ENCODE peak calls at places on chromosomes 11 and 22, in four cellular contexts. One of them, this sample, is unnamed.

GRCh38 chr22:42343551-42344081 is 73.2 kb upstream of the TCF20 start:
- DNase-seq in activated gamma-delta T cell treated with anti-CD3 and anti-CD28 coated beads, Interleukin-2, amount 50 U/mL, for 16 hours: no peak
- DNase-seq in stimulated activated CD4-positive, alpha-beta T cell treated with anti-CD3 and anti-CD28 coated beads, Interleukin-4, amount 100 ng/mL, for 1 hour: peak; percentile 16
- DNase-seq in GM03348: peak; percentile 78
- DNase-seq in this sample: no peak

GRCh38 chr11:26720003-26720402 is 1.9 kb downstream of the SLC5A12 start:
- DNase-seq in stimulated activated CD4-positive, alpha-beta T cell treated with anti-CD3 and anti-CD28 coated beads, Interleukin-4, amount 100 ng/mL, for 1 hour: no peak
- DNase-seq in GM03348: no peak
- DNase-seq in activated gamma-delta T cell treated with anti-CD3 and anti-CD28 coated beads, Interleukin-2, amount 50 U/mL, for 16 hours: no peak
- DNase-seq in this sample: no peak

GRCh38 chr11:5881756-5882155 is 1.3 kb downstream of the OR52E4 start:
- DNase-seq in activated gamma-delta T cell treated with anti-CD3 and anti-CD28 coated beads, Interleukin-2, amount 50 U/mL, for 16 hours: no peak
- DNase-seq in stimulated activated CD4-positive, alpha-beta T cell treated with anti-CD3 and anti-CD28 coated beads, Interleukin-4, amount 100 ng/mL, for 1 hour: no peak
- DNase-seq in GM03348: no peak
- DNase-seq in this sample: no peak

GRCh38 chr11:115083129-115083823 is 404.9 kb downstream of the NXPE2 start:
- DNase-seq in activated gamma-delta T cell treated with anti-CD3 and anti-CD28 coated beads, Interleukin-2, amount 50 U/mL, for 16 hours: no peak
- DNase-seq in stimulated activated CD4-positive, alpha-beta T cell treated with anti-CD3 and anti-CD28 coated beads, Interleukin-4, amount 100 ng/mL, for 1 hour: no peak
- DNase-seq in GM03348: no peak
- DNase-seq in this sample: no peak

GRCh38 chr11:27124514-27125264 is 84.1 kb downstream of the BBOX1 start:
- DNase-seq in GM03348: peak; percentile 64
- DNase-seq in stimulated activated CD4-positive, alpha-beta T cell treated with anti-CD3 and anti-CD28 coated beads, Interleukin-4, amount 100 ng/mL, for 1 hour: no peak
- DNase-seq in activated gamma-delta T cell treated with anti-CD3 and anti-CD28 coated beads, Interleukin-2, amount 50 U/mL, for 16 hours: no peak
- DNase-seq in this sample: no peak

GRCh38 chr11:128709402-128709801 is 15.5 kb downstream of the FLI1 start:
- DNase-seq in activated gamma-delta T cell treated with anti-CD3 and anti-CD28 coated beads, Interleukin-2, amount 50 U/mL, for 16 hours: no peak
- DNase-seq in stimulated activated CD4-positive, alpha-beta T cell treated with anti-CD3 and anti-CD28 coated beads, Interleukin-4, amount 100 ng/mL, for 1 hour: no peak
- DNase-seq in GM03348: peak; percentile 67
- DNase-seq in this sample: no peak

GRCh38 chr11:122494171-122494570 is 161.4 kb upstream of the UBASH3B start:
- DNase-seq in stimulated activated CD4-positive, alpha-beta T cell treated with anti-CD3 and anti-CD28 coated beads, Interleukin-4, amount 100 ng/mL, for 1 hour: no peak
- DNase-seq in GM03348: peak; percentile 38
- DNase-seq in activated gamma-delta T cell treated with anti-CD3 and anti-CD28 coated beads, Interleukin-2, amount 50 U/mL, for 16 hours: no peak
- DNase-seq in this sample: no peak

GRCh38 chr11:125123947-125124633 is 12.7 kb upstream of the TMEM218 start:
- DNase-seq in activated gamma-delta T cell treated with anti-CD3 and anti-CD28 coated beads, Interleukin-2, amount 50 U/mL, for 16 hours: no peak
- DNase-seq in GM03348: no peak
- DNase-seq in stimulated activated CD4-positive, alpha-beta T cell treated with anti-CD3 and anti-CD28 coated beads, Interleukin-4, amount 100 ng/mL, for 1 hour: peak; percentile 47
- DNase-seq in this sample: peak; percentile 14

GRCh38 chr22:49229483-49230193 is 598.0 kb downstream of the BRD1 start:
- DNase-seq in stimulated activated CD4-positive, alpha-beta T cell treated with anti-CD3 and anti-CD28 coated beads, Interleukin-4, amount 100 ng/mL, for 1 hour: no peak
- DNase-seq in activated gamma-delta T cell treated with anti-CD3 and anti-CD28 coated beads, Interleukin-2, amount 50 U/mL, for 16 hours: no peak
- DNase-seq in GM03348: no peak
- DNase-seq in this sample: no peak